ENCODE peak calls at places on chromosomes 7 and 10, in five cellular contexts. R is NT2/D1, P is pancreas, C is BE2C, L is breast epithelium. Z is an unnamed sample.

GRCh38 chr10:69123306-69123746 is 652 bp upstream of the VPS26A start:
- DNase-seq in R (peak; percentile 33), C (peak; percentile 57), P (no peak), L (no peak), Z (peak; percentile 79)

GRCh38 chr7:74087791-74088453 is 4.3 kb downstream of the LIMK1 start:
- DNase-seq in R (no peak), C (no peak), L (no peak), P (no peak), Z (no peak)

GRCh38 chr10:62708569-62708968 is 96.0 kb upstream of the ADO start:
- DNase-seq in P (no peak), L (no peak), C (no peak), R (no peak), Z (no peak)

GRCh38 chr7:100016209-100016901 is 959 bp downstream of the ZKSCAN1 start:
- DNase-seq in R (no peak), C (no peak), L (no peak), P (no peak), Z (peak; percentile 24)

GRCh38 chr7:135584362-135585353 is 26.9 kb downstream of the NUP205 start:
- DNase-seq in P (no peak), C (no peak), L (no peak), R (no peak), Z (no peak)

GRCh38 chr10:43855667-43856210 is 207.1 kb upstream of the ZNF32 start:
- DNase-seq in L (no peak), P (peak; percentile 24), R (no peak), C (peak; percentile 87), Z (no peak)

GRCh38 chr7:901388-902154 is 25.2 kb downstream of the GET4 start:
- DNase-seq in R (peak; percentile 95), P (peak; percentile 86), C (peak; percentile 98), L (no peak), Z (peak; percentile 87)

GRCh38 chr7:134645935-134646334 is 718 bp upstream of the BPGM start:
- DNase-seq in C (no peak), P (no peak), L (no peak), R (no peak), Z (peak; percentile 31)

GRCh38 chr10:74439213-74439612 is 288.2 kb downstream of the ADK start:
- DNase-seq in P (no peak), R (no peak), L (no peak), C (no peak), Z (no peak)

GRCh38 chr10:14086596-14086995 is 244.1 kb downstream of the FRMD4A start:
- DNase-seq in P (no peak), R (no peak), L (no peak), C (no peak), Z (no peak)

GRCh38 chr7:21616796-21617436 is 74.1 kb downstream of the DNAH11 start:
- DNase-seq in P (no peak), L (no peak), C (no peak), R (no peak), Z (peak; percentile 60)

GRCh38 chr10:59025981-59026730 is 150.3 kb upstream of the PHYHIPL start:
- DNase-seq in R (no peak), P (peak; percentile 27), C (no peak), L (no peak), Z (peak; percentile 18)

GRCh38 chr7:56578612-56579011 is 462.4 kb upstream of the NUPR2 start:
- DNase-seq in P (no peak), C (no peak), L (no peak), R (no peak), Z (no peak)

GRCh38 chr7:71735961-71736556 is 604.1 kb downstream of the GALNT17 start:
- DNase-seq in C (peak; percentile 64), L (peak; percentile 32), P (no peak), R (peak; percentile 90), Z (peak; percentile 86)

GRCh38 chr10:17029581-17030271 is 99.9 kb downstream of the CUBN start:
- DNase-seq in L (peak; percentile 32), P (no peak), C (peak; percentile 63), R (no peak), Z (peak; percentile 70)

GRCh38 chr7:119724041-119724792 is 548.8 kb upstream of the KCND2 start:
- DNase-seq in P (peak; percentile 33), R (no peak), C (no peak), L (no peak), Z (no peak)

GRCh38 chr10:43231523-43232078 is 35.3 kb downstream of the RASGEF1A start:
- DNase-seq in L (no peak), R (no peak), C (peak; percentile 6), P (peak; percentile 32), Z (no peak)

GRCh38 chr7:88401009-88401623 is 94.4 kb upstream of the STEAP4 start:
- DNase-seq in L (no peak), P (no peak), C (no peak), R (no peak), Z (peak; percentile 15)

GRCh38 chr7:88664630-88665233 is 94.8 kb upstream of the ZNF804B start:
- DNase-seq in C (no peak), P (no peak), L (no peak), R (peak; percentile 85), Z (peak; percentile 22)

GRCh38 chr10:75593690-75594556 is 162.5 kb downstream of the LRMDA start:
- DNase-seq in R (no peak), C (peak; percentile 13), P (no peak), L (no peak), Z (no peak)

GRCh38 chr7:150379590-150380379 is 655 bp downstream of the ZNF775 start:
- DNase-seq in C (no peak), R (no peak), P (no peak), L (no peak), Z (no peak)

DNA sequence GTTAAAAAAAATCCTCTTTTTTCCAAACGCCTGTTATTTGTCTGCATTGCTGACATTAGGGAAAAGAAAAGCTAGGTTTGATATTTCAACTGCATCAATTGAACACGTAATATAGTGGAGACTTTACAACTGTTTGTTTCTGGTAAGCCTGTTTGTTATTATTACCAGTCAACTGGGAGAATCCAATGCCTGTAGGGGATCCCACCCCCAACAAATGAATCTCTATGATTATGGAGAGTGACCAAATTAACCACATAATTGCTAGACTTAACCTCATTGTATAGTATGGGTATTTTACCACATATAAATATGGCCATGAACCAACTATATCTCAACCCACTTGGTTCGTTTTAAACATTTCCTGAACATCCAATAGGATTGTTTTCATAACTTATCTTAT is 216.1 kb downstream of the TWIST1 start:
- DNase-seq in P (no peak), R (no peak), L (no peak), C (no peak), Z (no peak)
- H3K27me3 ChIP-seq in P (no peaks in the 10 kb centered on the region), R (no peaks in the 10 kb centered on the region), L (no peaks in the 10 kb centered on the region), C (no peaks in the 10 kb centered on the region), Z (no peaks in the 10 kb centered on the region)

GRCh38 chr10:11670311-11670825 is 58.9 kb upstream of the USP6NL start:
- DNase-seq in R (no peak), L (no peak), P (no peak), C (no peak), Z (no peak)

GRCh38 chr10:11668847-11669610 is 57.6 kb upstream of the USP6NL start:
- DNase-seq in L (no peak), R (no peak), P (no peak), C (no peak), Z (no peak)

GRCh38 chr10:11677480-11677879 is 64.7 kb upstream of the ECHDC3 start:
- DNase-seq in P (no peak), R (no peak), L (no peak), C (no peak), Z (no peak)

GRCh38 chr10:11673346-11674330 is 62.2 kb upstream of the USP6NL start:
- DNase-seq in P (no peak), R (no peak), C (no peak), L (no peak), Z (no peak)

GRCh38 chr10:11672836-11673235 is 61.4 kb upstream of the USP6NL start:
- DNase-seq in C (no peak), L (no peak), P (no peak), R (no peak), Z (no peak)
- H3K4me1 ChIP-seq in C (no peaks in the 10 kb centered on the region), L (no peaks in the 10 kb centered on the region), P (peaks cover 16% of the 10 kb centered on the region), R (no peaks in the 10 kb centered on the region), Z (no peaks in the 10 kb centered on the region)

DNA sequence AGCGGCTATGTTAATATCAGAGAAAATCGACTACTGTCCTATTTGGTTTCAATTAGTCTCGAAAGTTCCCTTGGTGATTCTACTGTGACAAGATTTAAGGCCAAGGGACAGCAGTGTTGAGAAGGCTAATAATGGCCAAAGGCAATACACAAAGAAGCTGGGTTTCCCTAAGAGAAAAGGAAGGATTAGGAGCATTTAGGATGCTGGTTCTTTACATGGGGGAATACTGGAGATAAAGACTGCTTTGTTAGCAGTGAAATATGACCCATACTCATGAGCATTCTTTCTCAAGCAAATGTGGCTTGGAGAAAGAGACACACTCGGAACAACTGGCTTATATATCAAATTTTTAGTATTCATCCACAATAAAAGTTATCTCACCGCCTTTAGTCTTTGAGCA is 32.2 kb downstream of the IQUB start:
- DNase-seq in C (no peak), R (no peak), P (no peak), L (no peak), Z (no peak)
- H3K27me3 ChIP-seq in C (no peaks in the 10 kb centered on the region), R (no peaks in the 10 kb centered on the region), P (no peaks in the 10 kb centered on the region), L (no peaks in the 10 kb centered on the region), Z (no peaks in the 10 kb centered on the region)

DNA sequence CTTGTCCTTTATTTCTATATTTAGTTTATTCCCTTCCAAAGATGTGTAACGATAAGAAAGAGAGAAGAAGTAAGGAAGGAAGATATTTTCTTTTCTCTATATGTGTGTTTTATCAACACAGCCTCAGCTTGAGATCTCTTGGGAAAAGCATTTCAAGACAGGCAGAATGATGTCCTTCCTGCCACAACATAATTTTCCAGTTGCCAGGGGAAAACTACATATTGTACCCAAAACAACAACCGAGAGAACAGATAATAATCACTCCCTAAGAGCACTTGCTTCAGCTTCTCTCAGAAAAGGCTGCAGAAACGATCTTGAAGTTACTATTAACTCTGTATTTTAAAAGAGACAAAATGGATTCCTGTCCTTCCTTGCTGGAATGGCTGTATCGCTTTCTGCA is 151.4 kb upstream of the ITGB1 start:
- DNase-seq in C (no peak), P (no peak), R (no peak), L (no peak), Z (no peak)
- H3K4me1 ChIP-seq in C (no peaks in the 10 kb centered on the region), P (no peaks in the 10 kb centered on the region), R (peaks cover 9% of the 10 kb centered on the region), L (no peaks in the 10 kb centered on the region), Z (peaks cover 18% of the 10 kb centered on the region)

Z was measured in hepatocyte.